ENCODE peak calls at places on chromosomes 16 and 17, in seven cellular contexts. L, G, Y, P, M, A and N are unnamed samples.
A peak's percentile ranks its signal among the peaks of the same experiment; 100 is the strongest.

GRCh38 chr16:24539295-24539849 is at the start of gene RBBP6:
- DNase-seq in L (peak; percentile 98), P (peak; percentile 99), G (peak; percentile 96), Y (peak; percentile 93), M (peak; percentile 94), A (peak; percentile 93), N (peak; percentile 92)

GRCh38 chr17:60170835-60171752 is 21.3 kb downstream of the CA4 start:
- DNase-seq in L (peak; percentile 71), P (no peak), M (no peak), G (no peak), A (no peak), Y (no peak), N (no peak)

GRCh38 chr17:76027159-76027839 is at the start of gene EVPL:
- DNase-seq in A (peak; percentile 85), M (peak; percentile 98), P (no peak), Y (no peak), L (no peak), G (no peak), N (peak; percentile 90)

GRCh38 chr17:81000631-81001357 is 9.2 kb downstream of the CHMP6 start:
- DNase-seq in Y (no peak), P (no peak), A (no peak), G (peak; percentile 14), L (no peak), M (no peak), N (no peak)

GRCh38 chr16:28292731-28293588 is 635 bp downstream of the SBK1 start:
- DNase-seq in P (no peak), A (no peak), L (no peak), G (peak; percentile 40), M (no peak), Y (no peak), N (no peak)

GRCh38 chr16:2035431-2036199 is 8.9 kb downstream of the NHERF2 start:
- DNase-seq in M (peak; percentile 80), A (no peak), L (peak; percentile 62), Y (no peak), G (peak; percentile 82), P (peak; percentile 82), N (peak; percentile 80)

GRCh38 chr17:40559954-40560591 is 5.2 kb downstream of the CCR7 start:
- DNase-seq in M (peak; percentile 90), P (peak; percentile 97), Y (peak; percentile 92), A (peak; percentile 79), L (peak; percentile 88), G (peak; percentile 96), N (peak; percentile 92)

GRCh38 chr17:79947351-79948031 is 88.2 kb downstream of the TBC1D16 start:
- DNase-seq in G (peak; percentile 26), A (no peak), P (peak; percentile 63), M (no peak), Y (no peak), L (no peak), N (no peak)

GRCh38 chr17:77160032-77160876 is 19.5 kb downstream of the SEC14L1 start:
- DNase-seq in P (no peak), Y (no peak), G (no peak), A (no peak), L (no peak), M (no peak), N (no peak)

GRCh38 chr16:89345663-89346150 is 128.2 kb downstream of the ZNF778 start:
- DNase-seq in Y (no peak), P (no peak), M (peak; percentile 6), L (no peak), A (no peak), G (no peak), N (no peak)

GRCh38 chr17:16415031-16415924 is at the start of gene TRPV2:
- DNase-seq in Y (no peak), P (no peak), L (no peak), M (peak; percentile 49), A (no peak), G (peak; percentile 59), N (no peak)

GRCh38 chr17:32722733-32723132 is 154.2 kb downstream of the MYO1D start:
- DNase-seq in P (peak; percentile 21), Y (no peak), L (no peak), G (no peak), M (no peak), A (no peak), N (no peak)

GRCh38 chr16:82329070-82329469 is 159.0 kb upstream of the MPHOSPH6 start:
- DNase-seq in M (no peak), A (no peak), G (no peak), L (no peak), Y (no peak), P (no peak), N (no peak)

GRCh38 chr17:39107141-39107540 is 44.3 kb downstream of the PLXDC1 start:
- DNase-seq in P (no peak), M (no peak), Y (no peak), L (no peak), A (no peak), G (no peak), N (no peak)

GRCh38 chr16:85152414-85153030 is 40.2 kb upstream of the CIBAR2 start:
- DNase-seq in P (no peak), A (no peak), M (no peak), G (no peak), Y (no peak), L (no peak), N (no peak)

DNA sequence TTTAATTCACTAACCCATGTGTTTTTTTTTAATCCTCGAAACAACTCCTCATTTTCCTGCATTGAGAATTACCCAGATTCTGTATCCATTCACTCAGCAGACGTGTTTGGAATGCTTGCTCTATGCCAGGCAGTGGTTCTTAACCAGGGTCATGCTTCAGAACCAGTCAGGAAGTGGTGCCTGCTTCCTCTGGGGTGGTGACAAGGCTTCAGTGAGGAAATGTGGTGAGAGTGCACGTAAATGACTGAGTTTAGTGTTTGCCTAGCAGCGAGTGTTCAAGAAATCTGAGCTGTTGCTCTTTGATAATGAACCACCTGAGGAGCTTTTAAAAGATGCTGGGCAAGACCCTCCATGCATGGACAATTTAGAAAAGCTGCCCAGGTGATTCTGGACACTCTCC is 9.9 kb downstream of the ZFP90 start:
- DNase-seq in L (no peak), P (no peak), Y (no peak), M (no peak), A (no peak), G (no peak), N (no peak)
- H3K9me3 ChIP-seq in L (no peaks in the 10 kb centered on the region), P (no peaks in the 10 kb centered on the region), Y (peaks cover 15% of the 10 kb centered on the region), M (peaks cover 10% of the 10 kb centered on the region), A (peaks cover 9% of the 10 kb centered on the region), G (no peaks in the 10 kb centered on the region), N (peaks cover 4% of the 10 kb centered on the region)

GRCh38 chr17:7215136-7215638 is 4.4 kb downstream of the DLG4 start:
- DNase-seq in Y (no peak), L (no peak), G (no peak), P (no peak), A (no peak), M (peak; percentile 86), N (no peak)

GRCh38 chr17:7216242-7217112 is 3.2 kb downstream of the DLG4 start:
- DNase-seq in M (no peak), A (no peak), G (no peak), Y (no peak), P (no peak), L (no peak), N (no peak)

GRCh38 chr17:7215652-7216139 is 3.9 kb downstream of the DLG4 start:
- DNase-seq in P (no peak), L (no peak), Y (no peak), M (no peak), G (no peak), A (no peak), N (no peak)

GRCh38 chr17:7213895-7214299 is 5.7 kb downstream of the DLG4 start:
- DNase-seq in Y (peak; percentile 78), P (peak; percentile 86), L (peak; percentile 82), M (peak; percentile 49), A (peak; percentile 72), G (no peak), N (no peak)

DNA sequence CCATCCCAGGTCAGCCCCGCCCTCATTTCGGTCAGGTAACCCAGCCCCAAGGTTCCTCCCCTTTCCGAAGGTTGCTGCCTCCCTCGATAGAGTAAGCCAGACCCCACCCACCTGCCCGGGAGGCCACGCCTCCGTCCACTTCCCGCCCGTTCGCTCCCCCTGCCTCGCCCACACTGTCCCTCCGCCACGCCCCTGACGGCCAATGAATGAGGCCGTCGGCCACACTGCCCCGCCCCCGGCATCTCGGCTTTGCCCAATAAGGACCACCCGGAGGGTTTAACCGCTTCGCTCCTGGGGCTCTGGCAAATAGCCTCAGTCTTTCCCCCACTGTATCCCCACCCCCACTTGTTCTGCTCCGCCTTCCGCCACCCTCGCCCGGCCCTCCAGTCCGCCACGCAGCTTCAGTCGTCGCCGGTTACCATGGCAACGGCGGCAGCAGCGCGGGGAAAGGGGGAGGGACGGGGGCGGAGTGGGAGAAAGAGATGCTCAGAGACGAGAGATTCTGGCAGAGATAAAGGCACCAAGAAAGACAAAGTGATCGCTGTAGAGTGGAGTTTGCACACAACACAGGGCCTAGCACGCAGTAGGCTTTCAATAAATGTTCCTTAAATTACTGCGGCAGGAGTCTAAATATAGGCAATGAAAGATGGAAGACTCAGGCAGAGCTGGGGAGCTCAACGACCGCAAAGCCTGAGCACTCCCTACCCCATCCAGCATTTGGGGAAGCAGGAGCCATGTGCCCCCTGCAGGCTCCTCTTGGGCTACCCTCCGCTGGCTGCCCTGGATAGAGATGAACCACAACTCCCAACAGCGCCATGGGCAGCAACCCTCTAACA is 5.1 kb downstream of the DLG4 start:
- DNase-seq in Y (peak; percentile 99), G (peak; percentile 99), M (peak; percentile 96), L (peak; percentile 99), A (peak; percentile 96), P (peak; percentile 98), N (peak; percentile 99)
- H3K4me3 ChIP-seq in Y (peak overlapping the region; percentile 64), G (peak overlapping the region; percentile 56), M (peak overlapping the region; percentile 63), L (peak overlapping the region; percentile 43), A (peak overlapping the region; percentile 25), P (peak overlapping the region; percentile 33), N (peak overlapping the region; percentile 36)

DNA sequence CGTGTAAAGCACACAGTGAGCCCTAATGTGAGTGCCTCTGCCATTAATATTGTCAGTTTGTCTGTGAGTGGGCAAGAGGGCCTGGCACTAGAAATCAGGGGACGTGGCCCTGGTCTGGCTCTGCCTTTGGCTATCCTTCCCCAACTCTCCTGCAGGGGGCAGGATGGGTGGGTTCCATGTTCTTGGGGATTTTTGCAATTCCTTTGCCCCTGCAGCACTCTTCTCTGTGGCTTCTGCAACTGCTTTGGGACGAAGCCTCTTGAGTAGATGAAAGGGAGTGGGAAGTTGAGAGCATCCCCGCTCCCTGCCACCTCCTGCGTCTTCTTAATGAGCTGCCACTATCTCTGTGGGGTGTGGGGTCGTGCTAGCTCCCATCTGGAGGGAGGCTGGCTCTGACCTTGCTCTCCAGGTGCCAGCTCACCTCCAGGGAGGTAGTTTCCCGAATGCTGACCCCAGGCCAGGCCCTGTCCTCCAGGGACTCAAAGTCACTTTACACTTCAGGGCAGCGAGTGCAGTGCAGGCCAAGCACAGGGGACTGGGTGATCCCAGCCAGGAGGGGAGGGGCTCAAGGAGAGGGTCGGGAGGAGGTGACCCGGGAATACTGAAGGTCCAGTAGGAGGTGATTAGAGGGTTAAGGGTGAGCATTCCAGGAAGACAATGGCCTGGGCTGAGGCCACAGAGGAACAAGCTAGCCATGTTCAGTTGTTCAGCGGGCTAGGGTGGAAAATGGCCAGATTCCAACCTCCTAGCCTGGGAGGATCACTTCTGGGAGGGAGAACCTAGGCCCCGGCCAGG is 121.0 kb upstream of the NLRP1 start:
- DNase-seq in L (peak; percentile 11), M (no peak), P (peak; percentile 18), A (no peak), G (no peak), Y (no peak), N (no peak)
- TF ChIP-seq CTCF in L (peak; percentile 53), M (peak; percentile 46), P (peak; percentile 41), A (peak; percentile 67), G (no peak), Y (no peak), N (no peak)

DNA sequence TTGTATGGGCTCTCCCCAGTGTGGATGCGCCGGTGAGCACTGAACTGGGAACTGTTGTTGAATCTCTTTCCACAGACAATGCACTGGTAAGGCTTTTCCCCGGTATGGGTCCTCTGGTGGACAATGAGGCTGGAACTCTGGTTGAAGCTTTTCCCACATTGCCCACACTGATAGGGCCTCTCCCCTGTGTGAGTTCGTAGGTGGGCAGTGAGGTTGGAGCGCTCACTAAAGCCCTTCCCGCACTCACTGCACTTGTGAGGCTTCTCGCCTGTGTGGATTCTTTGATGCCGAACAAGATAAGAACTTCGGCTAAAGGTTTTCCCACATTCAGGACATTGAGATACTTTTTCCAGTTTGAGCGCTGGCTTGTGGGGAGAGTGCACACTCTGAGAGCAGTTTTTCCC is 17.8 kb downstream of the ZSCAN32 start:
- DNase-seq in A (no peak), P (no peak), G (no peak), M (no peak), Y (no peak), L (no peak), N (no peak)
- H3K9me3 ChIP-seq in A (peaks cover 42% of the 10 kb centered on the region), P (peaks cover 10% of the 10 kb centered on the region), G (peaks cover 41% of the 10 kb centered on the region), M (peaks cover 31% of the 10 kb centered on the region), Y (peaks cover 78% of the 10 kb centered on the region), L (peaks cover 28% of the 10 kb centered on the region), N (peaks cover 57% of the 10 kb centered on the region)